ENCODE peak calls at places on chromosomes 3 and 15, in four cellular contexts. One of them, this sample, is unnamed.

GRCh38 chr15:89785064-89785770 is 9.1 kb downstream of the MESP2 start:
- DNase-seq in adrenal gland: no peak
- DNase-seq in endothelial cell of umbilical vein: no peak
- DNase-seq in CD4-positive, alpha-beta T cell: no peak
- DNase-seq in this sample: no peak

GRCh38 chr3:13009132-13009945 is 63.9 kb downstream of the IQSEC1 start:
- DNase-seq in adrenal gland: peak; percentile 74
- DNase-seq in endothelial cell of umbilical vein: peak; percentile 8
- DNase-seq in CD4-positive, alpha-beta T cell: no peak
- DNase-seq in this sample: no peak

GRCh38 chr3:151726016-151726415 is 7.7 kb upstream of the AADACL2 start:
- DNase-seq in adrenal gland: no peak
- DNase-seq in endothelial cell of umbilical vein: no peak
- DNase-seq in CD4-positive, alpha-beta T cell: no peak
- DNase-seq in this sample: no peak

GRCh38 chr3:119562307-119562961 is 3.0 kb upstream of the CD80 start:
- DNase-seq in adrenal gland: peak; percentile 43
- DNase-seq in endothelial cell of umbilical vein: no peak
- DNase-seq in CD4-positive, alpha-beta T cell: peak; percentile 11
- DNase-seq in this sample: no peak

GRCh38 chr3:48565186-48565585 is 1.6 kb upstream of the UCN2 start:
- DNase-seq in adrenal gland: no peak
- DNase-seq in endothelial cell of umbilical vein: no peak
- DNase-seq in CD4-positive, alpha-beta T cell: no peak
- DNase-seq in this sample: no peak

GRCh38 chr15:39127925-39128617 is 452.8 kb upstream of the THBS1 start:
- DNase-seq in adrenal gland: peak; percentile 19
- DNase-seq in endothelial cell of umbilical vein: peak; percentile 98
- DNase-seq in CD4-positive, alpha-beta T cell: no peak
- DNase-seq in this sample: no peak

GRCh38 chr3:90253131-90253530 is 1145.7 kb downstream of the EPHA3 start:
- DNase-seq in adrenal gland: no peak
- DNase-seq in endothelial cell of umbilical vein: no peak
- DNase-seq in CD4-positive, alpha-beta T cell: no peak
- DNase-seq in this sample: no peak

GRCh38 chr3:36763850-36764703 is at the start of gene DCLK3:
- DNase-seq in adrenal gland: no peak
- DNase-seq in endothelial cell of umbilical vein: no peak
- DNase-seq in CD4-positive, alpha-beta T cell: no peak
- DNase-seq in this sample: no peak

GRCh38 chr3:74426571-74426970 is 187.9 kb downstream of the CNTN3 start:
- DNase-seq in adrenal gland: no peak
- DNase-seq in endothelial cell of umbilical vein: no peak
- DNase-seq in CD4-positive, alpha-beta T cell: no peak
- DNase-seq in this sample: no peak

GRCh38 chr3:72127843-72128242 is 342.9 kb upstream of the PROK2 start:
- DNase-seq in adrenal gland: no peak
- DNase-seq in endothelial cell of umbilical vein: no peak
- DNase-seq in CD4-positive, alpha-beta T cell: no peak
- DNase-seq in this sample: no peak

GRCh38 chr15:65956307-65956706 is 87.0 kb downstream of the RAB11A start:
- DNase-seq in adrenal gland: no peak
- DNase-seq in endothelial cell of umbilical vein: no peak
- DNase-seq in CD4-positive, alpha-beta T cell: no peak
- DNase-seq in this sample: no peak

GRCh38 chr15:84981711-84982300 is at the start of gene PDE8A:
- DNase-seq in adrenal gland: peak; percentile 52
- DNase-seq in endothelial cell of umbilical vein: peak; percentile 57
- DNase-seq in CD4-positive, alpha-beta T cell: peak; percentile 19
- DNase-seq in this sample: peak; percentile 70
- TF ChIP-seq CTCF in adrenal gland: no peak
- TF ChIP-seq CTCF in endothelial cell of umbilical vein: no peak
- TF ChIP-seq CTCF in CD4-positive, alpha-beta T cell: no peak
- TF ChIP-seq CTCF in this sample: peak; percentile 51

GRCh38 chr3:14991148-14991742 is 43.9 kb downstream of the NR2C2 start:
- DNase-seq in adrenal gland: no peak
- DNase-seq in endothelial cell of umbilical vein: peak; percentile 31
- DNase-seq in CD4-positive, alpha-beta T cell: no peak
- DNase-seq in this sample: no peak

GRCh38 chr3:14984581-14985113 is 37.3 kb downstream of the NR2C2 start:
- DNase-seq in adrenal gland: no peak
- DNase-seq in endothelial cell of umbilical vein: no peak
- DNase-seq in CD4-positive, alpha-beta T cell: no peak
- DNase-seq in this sample: no peak

GRCh38 chr3:14988988-14989394 is 41.6 kb downstream of the NR2C2 start:
- DNase-seq in adrenal gland: no peak
- DNase-seq in endothelial cell of umbilical vein: no peak
- DNase-seq in CD4-positive, alpha-beta T cell: no peak
- DNase-seq in this sample: no peak

GRCh38 chr3:14991818-14992612 is 44.6 kb downstream of the NR2C2 start:
- DNase-seq in adrenal gland: no peak
- DNase-seq in endothelial cell of umbilical vein: no peak
- DNase-seq in CD4-positive, alpha-beta T cell: no peak
- DNase-seq in this sample: no peak

GRCh38 chr3:14989943-14990753 is 42.8 kb downstream of the NR2C2 start:
- DNase-seq in adrenal gland: peak; percentile 60
- DNase-seq in endothelial cell of umbilical vein: peak; percentile 43
- DNase-seq in CD4-positive, alpha-beta T cell: no peak
- DNase-seq in this sample: no peak
- TF ChIP-seq CTCF in adrenal gland: no peak
- TF ChIP-seq CTCF in endothelial cell of umbilical vein: no peak
- TF ChIP-seq CTCF in CD4-positive, alpha-beta T cell: no peak
- TF ChIP-seq CTCF in this sample: no peak

GRCh38 chr3:63861306-63861705 is 2.3 kb downstream of the THOC7 start:
- DNase-seq in adrenal gland: no peak
- DNase-seq in endothelial cell of umbilical vein: no peak
- DNase-seq in CD4-positive, alpha-beta T cell: no peak
- DNase-seq in this sample: no peak

GRCh38 chr3:63867225-63867624 is 3.6 kb downstream of the ATXN7 start:
- DNase-seq in adrenal gland: no peak
- DNase-seq in endothelial cell of umbilical vein: no peak
- DNase-seq in CD4-positive, alpha-beta T cell: no peak
- DNase-seq in this sample: no peak

GRCh38 chr3:63862804-63863149 is 828 bp downstream of the THOC7 start:
- DNase-seq in adrenal gland: no peak
- DNase-seq in endothelial cell of umbilical vein: no peak
- DNase-seq in CD4-positive, alpha-beta T cell: no peak
- DNase-seq in this sample: no peak

GRCh38 chr3:63863150-63864007 is at the start of the genes ATXN7 and THOC7:
- DNase-seq in adrenal gland: peak; percentile 67
- DNase-seq in endothelial cell of umbilical vein: peak; percentile 50
- DNase-seq in CD4-positive, alpha-beta T cell: peak; percentile 59
- DNase-seq in this sample: peak; percentile 81

DNA sequence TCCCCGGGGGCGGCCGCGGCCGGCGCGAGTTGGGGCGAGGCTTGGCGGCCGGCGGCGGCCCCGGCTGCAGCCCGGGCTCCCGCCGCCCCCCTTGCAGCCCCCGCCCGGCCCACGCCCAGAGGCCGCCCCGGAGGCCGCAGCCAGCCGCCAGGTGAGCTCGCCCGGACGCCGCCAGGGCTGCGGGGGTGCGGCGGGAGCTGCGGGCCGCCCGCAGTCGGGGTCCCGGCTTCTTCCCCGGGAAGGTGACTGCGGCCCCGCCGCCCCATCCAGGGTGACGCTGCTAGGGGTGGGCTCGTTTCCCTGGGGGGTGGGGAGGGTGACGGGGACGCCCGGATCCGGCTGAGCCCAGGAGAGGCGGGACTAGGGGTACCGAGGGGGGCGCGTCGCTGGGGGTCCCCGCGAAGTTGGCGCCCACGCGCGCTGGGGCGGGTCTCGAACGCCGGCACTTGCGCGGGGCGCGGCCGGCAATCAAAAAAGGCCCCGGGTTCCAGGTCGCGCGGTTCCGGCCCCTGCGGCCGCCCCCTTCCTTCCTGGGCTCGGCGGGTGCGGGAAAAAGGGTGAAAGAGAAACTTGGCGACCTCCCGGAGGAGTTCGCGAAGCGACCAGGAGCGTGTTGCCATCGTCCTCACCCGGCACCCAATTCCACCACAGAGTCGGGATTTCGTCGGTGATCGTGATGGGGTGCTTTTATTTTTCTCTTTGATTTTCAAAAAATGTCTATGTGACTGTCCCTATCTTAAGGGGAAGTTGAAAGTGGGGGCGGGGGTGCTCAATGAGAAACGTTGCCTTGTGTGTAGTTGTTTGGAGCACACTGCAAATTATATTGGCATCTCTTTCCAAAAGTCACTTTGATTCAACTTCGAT is 573 bp downstream of the ATXN7 start:
- DNase-seq in adrenal gland: peak; percentile 50
- DNase-seq in endothelial cell of umbilical vein: peak; percentile 44
- DNase-seq in CD4-positive, alpha-beta T cell: peak; percentile 17
- DNase-seq in this sample: peak; percentile 69
- TF ChIP-seq CTCF in adrenal gland: no peak
- TF ChIP-seq CTCF in endothelial cell of umbilical vein: no peak
- TF ChIP-seq CTCF in CD4-positive, alpha-beta T cell: no peak
- TF ChIP-seq CTCF in this sample: no peak

GRCh38 chr15:40914486-40914885 is 14.7 kb upstream of the DLL4 start:
- DNase-seq in adrenal gland: no peak
- DNase-seq in endothelial cell of umbilical vein: no peak
- DNase-seq in CD4-positive, alpha-beta T cell: no peak
- DNase-seq in this sample: no peak
- TF ChIP-seq CTCF in adrenal gland: no peak
- TF ChIP-seq CTCF in endothelial cell of umbilical vein: no peak
- TF ChIP-seq CTCF in CD4-positive, alpha-beta T cell: no peak
- TF ChIP-seq CTCF in this sample: peak; percentile 24

GRCh38 chr3:125105116-125105515 is 49.3 kb upstream of the HEG1 start:
- DNase-seq in adrenal gland: no peak
- DNase-seq in endothelial cell of umbilical vein: no peak
- DNase-seq in CD4-positive, alpha-beta T cell: no peak
- DNase-seq in this sample: no peak

GRCh38 chr3:125107861-125108567 is 52.2 kb upstream of the HEG1 start:
- DNase-seq in adrenal gland: no peak
- DNase-seq in endothelial cell of umbilical vein: peak; percentile 46
- DNase-seq in CD4-positive, alpha-beta T cell: no peak
- DNase-seq in this sample: no peak

GRCh38 chr3:125109541-125109925 is 53.7 kb upstream of the HEG1 start:
- DNase-seq in adrenal gland: no peak
- DNase-seq in endothelial cell of umbilical vein: no peak
- DNase-seq in CD4-positive, alpha-beta T cell: no peak
- DNase-seq in this sample: no peak

GRCh38 chr3:125108833-125109540 is 53.2 kb upstream of the HEG1 start:
- DNase-seq in adrenal gland: no peak
- DNase-seq in endothelial cell of umbilical vein: no peak
- DNase-seq in CD4-positive, alpha-beta T cell: no peak
- DNase-seq in this sample: no peak

GRCh38 chr3:125107384-125107783 is 51.6 kb upstream of the HEG1 start:
- DNase-seq in adrenal gland: no peak
- DNase-seq in endothelial cell of umbilical vein: no peak
- DNase-seq in CD4-positive, alpha-beta T cell: no peak
- DNase-seq in this sample: no peak
- TF ChIP-seq CTCF in adrenal gland: no peak
- TF ChIP-seq CTCF in endothelial cell of umbilical vein: no peak
- TF ChIP-seq CTCF in CD4-positive, alpha-beta T cell: no peak
- TF ChIP-seq CTCF in this sample: no peak

GRCh38 chr3:11167590-11167989 is 13.3 kb downstream of the HRH1 start:
- DNase-seq in adrenal gland: no peak
- DNase-seq in endothelial cell of umbilical vein: no peak
- DNase-seq in CD4-positive, alpha-beta T cell: no peak
- DNase-seq in this sample: no peak

GRCh38 chr3:11168881-11169805 is 14.8 kb downstream of the HRH1 start:
- DNase-seq in adrenal gland: no peak
- DNase-seq in endothelial cell of umbilical vein: no peak
- DNase-seq in CD4-positive, alpha-beta T cell: no peak
- DNase-seq in this sample: no peak

GRCh38 chr3:11168406-11168805 is 14.1 kb downstream of the HRH1 start:
- DNase-seq in adrenal gland: no peak
- DNase-seq in endothelial cell of umbilical vein: no peak
- DNase-seq in CD4-positive, alpha-beta T cell: no peak
- DNase-seq in this sample: no peak

GRCh38 chr3:11172136-11172670 is 17.9 kb downstream of the HRH1 start:
- DNase-seq in adrenal gland: no peak
- DNase-seq in endothelial cell of umbilical vein: no peak
- DNase-seq in CD4-positive, alpha-beta T cell: no peak
- DNase-seq in this sample: no peak

DNA sequence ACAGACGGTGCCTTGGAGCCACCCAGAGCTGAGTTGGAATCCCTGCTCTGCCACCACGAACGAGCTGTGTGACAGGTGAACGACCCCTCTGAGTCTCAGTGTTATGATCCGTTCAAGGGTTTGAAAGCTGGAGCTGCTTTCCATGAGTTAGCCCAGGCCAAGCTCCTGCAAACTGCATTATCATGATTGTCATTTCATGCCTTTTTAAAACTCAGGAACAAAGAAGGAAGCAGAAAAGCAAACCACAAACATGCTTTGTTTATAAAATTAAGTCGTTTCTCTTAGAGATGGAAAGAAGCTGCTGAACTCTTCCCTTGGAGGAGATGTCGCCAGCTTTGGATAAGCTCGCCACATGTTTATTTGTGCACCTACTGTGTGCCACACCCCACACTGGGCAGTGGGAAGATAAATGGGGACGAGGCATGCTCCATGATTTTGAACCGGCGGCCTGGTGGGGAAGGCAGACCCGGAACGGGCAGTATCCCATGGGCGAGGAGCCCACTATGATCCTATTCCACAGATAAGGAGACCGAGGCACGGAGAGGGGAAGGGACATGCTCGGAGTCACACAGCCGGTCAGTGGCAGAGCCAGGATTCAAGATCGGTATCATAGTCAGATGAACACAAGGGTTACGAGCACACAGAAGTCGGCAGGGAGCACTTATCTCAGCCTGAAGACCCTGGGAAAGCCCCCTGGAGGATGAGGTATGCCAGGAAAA is 15.9 kb downstream of the HRH1 start:
- DNase-seq in adrenal gland: no peak
- DNase-seq in endothelial cell of umbilical vein: no peak
- DNase-seq in CD4-positive, alpha-beta T cell: no peak
- DNase-seq in this sample: no peak
- TF ChIP-seq CTCF in adrenal gland: no peak
- TF ChIP-seq CTCF in endothelial cell of umbilical vein: no peak
- TF ChIP-seq CTCF in CD4-positive, alpha-beta T cell: no peak
- TF ChIP-seq CTCF in this sample: no peak